ENCODE peak calls at places on chromosomes 16 and 17, in four cellular contexts. Y, Z, C and K are unnamed samples.

GRCh38 chr17:14759325-14759724 is 458.4 kb downstream of the HS3ST3B1 start:
- DNase-seq in Y (no peak), Z (no peak), C (no peak), K (no peak)

GRCh38 chr17:59719526-59719925 is 12.1 kb downstream of the VMP1 start:
- DNase-seq in Y (no peak), Z (no peak), C (no peak), K (no peak)

GRCh38 chr16:74592847-74593246 is 14.1 kb downstream of the GLG1 start:
- DNase-seq in Y (no peak), Z (no peak), C (no peak), K (no peak)

GRCh38 chr16:88784074-88784855 is 755 bp downstream of the PIEZO1 start:
- DNase-seq in Y (no peak), Z (peak), C (no peak), K (no peak)

GRCh38 chr16:5971106-5971505 is 873.5 kb upstream of the EEF2KMT start:
- DNase-seq in Y (no peak), Z (no peak), C (no peak), K (no peak)

GRCh38 chr16:67166035-67166882 is 1.7 kb downstream of the HSF4 start:
- DNase-seq in Y (no peak), Z (no peak), C (no peak), K (no peak)

GRCh38 chr17:74212913-74213791 is at the start of gene TTYH2:
- DNase-seq in Y (peak), Z (peak), C (peak), K (peak)

GRCh38 chr17:72095316-72095715 is 25.5 kb upstream of the SOX9 start:
- DNase-seq in Y (no peak), Z (no peak), C (no peak), K (no peak)

GRCh38 chr17:81840826-81841778 is 6.3 kb upstream of the PPP1R27 start:
- DNase-seq in Y (no peak), Z (peak), C (no peak), K (no peak)

GRCh38 chr17:350706-351435 is 1.7 kb downstream of the RPH3AL start:
- DNase-seq in Y (peak), Z (peak), C (no peak), K (peak)

GRCh38 chr16:30407794-30408534 is 558 bp downstream of the ZNF771 start:
- DNase-seq in Y (no peak), Z (peak), C (no peak), K (peak)

GRCh38 chr16:89764711-89765201 is 43.4 kb downstream of the ZNF276 start:
- DNase-seq in Y (peak), Z (peak), C (no peak), K (no peak)

GRCh38 chr17:57544834-57545463 is 200.2 kb downstream of the CCDC182 start:
- DNase-seq in Y (no peak), Z (no peak), C (no peak), K (no peak)

GRCh38 chr17:64565563-64565962 is 58.8 kb downstream of the CEP95 start:
- DNase-seq in Y (no peak), Z (no peak), C (no peak), K (no peak)

GRCh38 chr17:41678411-41678906 is 10.2 kb upstream of the EIF1 start:
- DNase-seq in Y (no peak), Z (no peak), C (no peak), K (no peak)

GRCh38 chr17:42387663-42388380 is 420 bp downstream of the STAT3 start:
- DNase-seq in Y (no peak), Z (peak), C (no peak), K (peak)

GRCh38 chr16:56911771-56912541 is 20.0 kb upstream of the HERPUD1 start:
- DNase-seq in Y (peak), Z (peak), C (peak), K (no peak)

GRCh38 chr16:48444574-48444973 is 59.4 kb upstream of the SIAH1 start:
- DNase-seq in Y (no peak), Z (peak), C (peak), K (no peak)

GRCh38 chr16:63289834-63290460 is 1253.7 kb upstream of the CDH8 start:
- DNase-seq in Y (peak), Z (peak), C (no peak), K (peak)

GRCh38 chr16:78252757-78253156 is 153.3 kb downstream of the WWOX start:
- DNase-seq in Y (no peak), Z (no peak), C (no peak), K (no peak)